ENCODE peak calls at places on chromosomes 1 and 21, in ten cellular contexts. L is retinal pigment epithelial cell, B is right atrium auricular region, I is IMR-90, T is astrocyte of the spinal cord, U is kidney, Q is HFF-Myc, V is BJ, F is ovary, N is pancreas. O is an unnamed sample.

GRCh38 chr1:33111965-33112364 is 31.0 kb downstream of the AZIN2 start:
- DNase-seq in L (no peak), B (no peak), I (peak; percentile 44), T (peak; percentile 43), U (no peak), Q (no peak), V (no peak), F (no peak), N (no peak), O (no peak)

GRCh38 chr1:178060789-178061556 is 32.9 kb upstream of the RASAL2 start:
- DNase-seq in L (peak; percentile 92), B (no peak), I (peak; percentile 84), T (peak; percentile 80), U (no peak), Q (no peak), V (peak; percentile 64), F (no peak), N (peak; percentile 54), O (peak; percentile 72)

GRCh38 chr1:179146476-179146875 is 64.6 kb downstream of the TOR3A start:
- DNase-seq in L (peak; percentile 96), B (no peak), I (no peak), T (no peak), U (no peak), Q (no peak), V (no peak), F (no peak), N (no peak), O (no peak)

GRCh38 chr1:197358959-197359358 is 90.9 kb downstream of the CRB1 start:
- DNase-seq in L (no peak), B (no peak), I (no peak), T (no peak), U (no peak), Q (no peak), V (no peak), F (no peak), N (no peak), O (no peak)

GRCh38 chr1:175317795-175318194 is 125.2 kb upstream of the KIAA0040 start:
- DNase-seq in L (no peak), B (no peak), I (no peak), T (no peak), U (no peak), Q (no peak), V (no peak), F (no peak), N (peak; percentile 79), O (no peak)

GRCh38 chr1:110087812-110088738 is 17.6 kb upstream of the ALX3 start:
- DNase-seq in L (no peak), B (no peak), I (peak; percentile 56), T (peak; percentile 50), U (no peak), Q (peak; percentile 29), V (no peak), F (no peak), N (peak; percentile 32), O (no peak)

GRCh38 chr21:45613881-45614280 is 29.6 kb upstream of the PCBP3 start:
- DNase-seq in L (no peak), B (no peak), I (no peak), T (peak; percentile 45), U (no peak), Q (no peak), V (no peak), F (no peak), N (no peak), O (no peak)

GRCh38 chr1:17181785-17182464 is 23.0 kb upstream of the PADI1 start:
- DNase-seq in L (no peak), B (no peak), I (no peak), T (no peak), U (no peak), Q (no peak), V (no peak), F (no peak), N (no peak), O (no peak)

GRCh38 chr1:82398357-82398756 is 597.6 kb downstream of the ADGRL2 start:
- DNase-seq in L (no peak), B (no peak), I (no peak), T (peak; percentile 6), U (no peak), Q (no peak), V (no peak), F (no peak), N (no peak), O (no peak)

GRCh38 chr21:41411449-41412089 is 14.5 kb upstream of the MX1 start:
- DNase-seq in L (no peak), B (peak; percentile 57), I (no peak), T (no peak), U (no peak), Q (no peak), V (no peak), F (no peak), N (peak; percentile 32), O (no peak)

GRCh38 chr1:7657287-7658126 is 113.6 kb upstream of the VAMP3 start:
- DNase-seq in L (no peak), B (no peak), I (no peak), T (no peak), U (no peak), Q (no peak), V (no peak), F (no peak), N (no peak), O (no peak)

GRCh38 chr21:43371786-43372185 is 55.1 kb downstream of the SIK1 start:
- DNase-seq in L (no peak), B (no peak), I (no peak), T (no peak), U (no peak), Q (no peak), V (no peak), F (no peak), N (no peak), O (no peak)

GRCh38 chr1:10841059-10841458 is 44.6 kb upstream of the CASZ1 start:
- DNase-seq in L (no peak), B (no peak), I (no peak), T (no peak), U (no peak), Q (no peak), V (no peak), F (no peak), N (no peak), O (no peak)

GRCh38 chr1:27137544-27138075 is 17.3 kb downstream of the SLC9A1 start:
- DNase-seq in L (peak; percentile 75), B (no peak), I (no peak), T (no peak), U (peak; percentile 94), Q (no peak), V (no peak), F (no peak), N (no peak), O (no peak)

GRCh38 chr1:227042292-227042691 is 102.2 kb downstream of the COQ8A start:
- DNase-seq in L (no peak), B (no peak), I (no peak), T (no peak), U (no peak), Q (no peak), V (no peak), F (no peak), N (no peak), O (no peak)

GRCh38 chr1:224879404-224879803 is 50.1 kb upstream of the DNAH14 start:
- DNase-seq in L (no peak), B (no peak), I (peak; percentile 28), T (peak; percentile 26), U (no peak), Q (no peak), V (no peak), F (no peak), N (no peak), O (no peak)

GRCh38 chr21:18764720-18765119 is 361.1 kb upstream of the TMPRSS15 start:
- DNase-seq in L (no peak), B (no peak), I (no peak), T (no peak), U (no peak), Q (no peak), V (no peak), F (no peak), N (no peak), O (no peak)

GRCh38 chr1:219837994-219838294 is 90.4 kb downstream of the SLC30A10 start:
- DNase-seq in L (no peak), B (no peak), I (no peak), T (no peak), U (no peak), Q (no peak), V (no peak), F (no peak), N (no peak), O (no peak)
- TF ChIP-seq CTCF in L (no peak), B (no peak), I (no peak), T (no peak), U (no peak), Q (no peak), V (no peak), F (no peak), N (no peak), O (no peak)

DNA sequence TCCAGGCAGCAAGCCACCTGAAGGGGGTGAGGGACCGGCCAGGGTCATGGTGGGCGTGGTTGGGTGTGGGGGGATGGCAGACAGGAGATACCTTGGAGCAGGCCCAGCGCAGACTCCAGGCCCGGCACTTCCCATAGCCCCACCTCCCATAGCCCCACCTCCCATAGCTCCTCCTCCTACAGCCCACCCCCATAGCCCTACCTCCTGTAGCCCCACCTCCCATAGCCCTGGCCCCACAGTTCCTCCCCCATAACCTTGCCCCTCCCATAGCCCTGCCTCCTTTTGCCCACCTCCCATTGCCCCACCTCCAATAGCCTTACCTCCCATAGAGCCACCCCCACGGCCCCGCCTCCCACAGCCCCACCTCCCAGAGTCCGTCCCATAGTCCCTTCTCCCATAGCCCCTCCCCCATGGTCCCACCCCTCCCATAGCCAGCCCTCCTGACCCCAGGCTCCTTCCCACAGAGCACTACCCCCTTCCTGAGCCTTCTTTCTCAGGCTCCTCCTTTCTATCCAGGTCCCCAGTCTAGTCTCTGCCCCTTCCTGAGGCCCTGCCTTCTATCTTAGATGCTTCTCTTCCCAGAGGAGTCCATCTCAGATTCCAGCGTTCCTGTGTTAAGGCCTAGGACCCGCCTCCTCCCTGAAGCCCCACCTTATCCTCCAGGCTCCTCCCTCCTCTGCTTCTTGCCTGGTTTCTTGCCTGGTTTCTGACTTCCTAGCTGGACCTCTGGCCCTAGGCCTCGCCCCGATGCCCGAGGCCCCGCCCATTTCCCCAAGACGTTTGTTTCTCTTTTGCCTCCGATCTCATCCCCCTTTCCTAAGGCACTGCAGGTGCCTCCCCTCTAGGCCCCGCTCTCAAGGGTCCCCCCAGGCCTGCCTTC is 46.8 kb downstream of the PTPRU start:
- DNase-seq in L (no peak), B (no peak), I (peak; percentile 40), T (peak; percentile 48), U (no peak), Q (no peak), V (no peak), F (peak; percentile 35), N (no peak), O (no peak)
- H3K4me3 ChIP-seq in L (no peak overlapping the region), B (no peak overlapping the region), I (no peak overlapping the region), T (no peak overlapping the region), U (no peak overlapping the region), Q (no peak overlapping the region), V (no peak overlapping the region), F (no peak overlapping the region), N (no peak overlapping the region), O (no peak overlapping the region)

GRCh38 chr21:29298348-29299045 is at the start of gene BACH1:
- DNase-seq in L (peak; percentile 69), B (peak; percentile 88), I (peak; percentile 91), T (peak; percentile 93), U (peak; percentile 97), Q (no peak), V (no peak), F (peak; percentile 91), N (peak; percentile 90), O (peak; percentile 52)
- TF ChIP-seq CTCF in L (no peak), B (peak; percentile 75), I (peak; percentile 62), T (peak; percentile 33), U (peak; percentile 51), Q (peak; percentile 20), V (peak; percentile 7), F (no peak), N (no peak), O (peak; percentile 62)

GRCh38 chr1:241351841-241352240 is 5.2 kb downstream of the RGS7 start:
- DNase-seq in L (no peak), B (no peak), I (no peak), T (no peak), U (no peak), Q (no peak), V (no peak), F (no peak), N (no peak), O (no peak)
- H3K4me3 ChIP-seq in L (no peak overlapping the region), B (no peak overlapping the region), I (no peak overlapping the region), T (no peak overlapping the region), U (no peak overlapping the region), Q (no peak overlapping the region), V (no peak overlapping the region), F (no peak overlapping the region), N (no peak overlapping the region), O (no peak overlapping the region)